ENCODE peak calls at places on chromosomes 3 and 15, in four cellular contexts. U is spleen, N is prostate gland, E is body of pancreas. G is an unnamed sample.

GRCh38 chr3:64488938-64489337 is 198.9 kb downstream of the ADAMTS9 start:
- DNase-seq in U (no peak), N (no peak), E (no peak), G (no peak)

GRCh38 chr3:10228248-10228950 is 19.9 kb upstream of the TATDN2 start:
- DNase-seq in U (no peak), N (no peak), E (no peak), G (no peak)

GRCh38 chr3:46713898-46714552 is 3.6 kb downstream of the PRSS50 start:
- DNase-seq in U (peak), N (no peak), E (no peak), G (peak)

GRCh38 chr3:135803291-135803690 is 162.2 kb upstream of the PPP2R3A start:
- DNase-seq in U (no peak), N (no peak), E (no peak), G (no peak)

GRCh38 chr3:16060358-16060852 is 114.1 kb upstream of the GALNT15 start:
- DNase-seq in U (no peak), N (peak), E (no peak), G (peak)

GRCh38 chr3:123518892-123519485 is 65.9 kb downstream of the HACD2 start:
- DNase-seq in U (no peak), N (no peak), E (no peak), G (no peak)

GRCh38 chr15:99514306-99514705 is 51.5 kb upstream of the MEF2A start:
- DNase-seq in U (peak), N (no peak), E (no peak), G (no peak)

GRCh38 chr3:15794842-15795562 is 2.8 kb downstream of the ANKRD28 start:
- DNase-seq in U (no peak), N (no peak), E (no peak), G (no peak)

GRCh38 chr3:9347086-9347485 is 15.8 kb upstream of the THUMPD3 start:
- DNase-seq in U (no peak), N (no peak), E (no peak), G (no peak)

GRCh38 chr3:71710906-71711494 is 14.2 kb downstream of the EIF4E3 start:
- DNase-seq in U (no peak), N (no peak), E (no peak), G (peak)

GRCh38 chr3:4492240-4493007 is 724 bp upstream of the ITPR1 start:
- DNase-seq in U (peak), N (peak), E (peak), G (peak)

GRCh38 chr15:94858011-94858410 is 626.6 kb downstream of the MCTP2 start:
- DNase-seq in U (no peak), N (no peak), E (no peak), G (no peak)

GRCh38 chr3:187642861-187643260 is 27.3 kb downstream of the SST start:
- DNase-seq in U (no peak), N (no peak), E (no peak), G (no peak)

GRCh38 chr15:73936181-73936580 is 9.9 kb downstream of the LOXL1 start:
- DNase-seq in U (peak), N (no peak), E (no peak), G (no peak)

GRCh38 chr15:82894971-82895520 is 57.5 kb downstream of the HOMER2 start:
- DNase-seq in U (no peak), N (no peak), E (no peak), G (no peak)

GRCh38 chr3:61574854-61575253 is 13.5 kb downstream of the PTPRG start:
- DNase-seq in U (no peak), N (no peak), E (no peak), G (no peak)

GRCh38 chr3:170233532-170233931 is 11.3 kb downstream of the PRKCI start:
- DNase-seq in U (no peak), N (no peak), E (no peak), G (no peak)

GRCh38 chr3:156304406-156304805 is 184.0 kb downstream of the KCNAB1 start:
- DNase-seq in U (no peak), N (no peak), E (no peak), G (no peak)

GRCh38 chr3:139689122-139689521 is 11.3 kb upstream of the NMNAT3 start:
- DNase-seq in U (no peak), N (no peak), E (no peak), G (no peak)

GRCh38 chr3:122676759-122677158 is 3.9 kb upstream of the PARP14 start:
- DNase-seq in U (no peak), N (no peak), E (no peak), G (no peak)

GRCh38 chr3:52401021-52401420 is 43.9 kb downstream of the SEMA3G start:
- DNase-seq in U (peak), N (no peak), E (no peak), G (no peak)

GRCh38 chr3:132563409-132564074 is 33.5 kb upstream of the ACKR4 start:
- DNase-seq in U (no peak), N (no peak), E (no peak), G (no peak)

GRCh38 chr3:52896613-52897012 is 735 bp downstream of the STIMATE start:
- DNase-seq in U (no peak), N (no peak), E (no peak), G (no peak)

GRCh38 chr15:67178569-67179210 is 75.8 kb downstream of the AAGAB start:
- DNase-seq in U (no peak), N (no peak), E (no peak), G (peak)

GRCh38 chr3:52774901-52775864 is 2.2 kb upstream of the ITIH1 start:
- DNase-seq in U (no peak), N (no peak), E (peak), G (no peak)

GRCh38 chr3:128313936-128314335 is 152.8 kb downstream of the DNAJB8 start:
- DNase-seq in U (no peak), N (no peak), E (no peak), G (no peak)

GRCh38 chr15:80924278-80924677 is 65.3 kb downstream of the MESD start:
- DNase-seq in U (peak), N (no peak), E (no peak), G (no peak)

GRCh38 chr15:80918440-80918839 is 71.2 kb downstream of the MESD start:
- DNase-seq in U (no peak), N (no peak), E (no peak), G (no peak)

GRCh38 chr15:80920271-80920699 is 69.3 kb downstream of the MESD start:
- DNase-seq in U (no peak), N (no peak), E (no peak), G (no peak)

GRCh38 chr15:80923668-80924067 is 66.0 kb downstream of the MESD start:
- DNase-seq in U (no peak), N (no peak), E (no peak), G (no peak)

GRCh38 chr15:80921736-80922135 is 67.9 kb downstream of the MESD start:
- DNase-seq in U (peak), N (no peak), E (no peak), G (no peak)
- TF ChIP-seq POLR2A in U (no peak), N (no peak), E (no peak), G (no peak)

GRCh38 chr15:41011055-41011815 is 58.0 kb downstream of the CHAC1 start:
- DNase-seq in U (no peak), N (no peak), E (no peak), G (no peak)

GRCh38 chr15:41017051-41017735 is 63.9 kb downstream of the CHAC1 start:
- DNase-seq in U (no peak), N (no peak), E (no peak), G (no peak)

GRCh38 chr15:41010335-41010734 is 57.1 kb downstream of the CHAC1 start:
- DNase-seq in U (no peak), N (no peak), E (no peak), G (no peak)

GRCh38 chr15:41018534-41018933 is 65.3 kb downstream of the CHAC1 start:
- DNase-seq in U (no peak), N (peak), E (peak), G (no peak)

DNA sequence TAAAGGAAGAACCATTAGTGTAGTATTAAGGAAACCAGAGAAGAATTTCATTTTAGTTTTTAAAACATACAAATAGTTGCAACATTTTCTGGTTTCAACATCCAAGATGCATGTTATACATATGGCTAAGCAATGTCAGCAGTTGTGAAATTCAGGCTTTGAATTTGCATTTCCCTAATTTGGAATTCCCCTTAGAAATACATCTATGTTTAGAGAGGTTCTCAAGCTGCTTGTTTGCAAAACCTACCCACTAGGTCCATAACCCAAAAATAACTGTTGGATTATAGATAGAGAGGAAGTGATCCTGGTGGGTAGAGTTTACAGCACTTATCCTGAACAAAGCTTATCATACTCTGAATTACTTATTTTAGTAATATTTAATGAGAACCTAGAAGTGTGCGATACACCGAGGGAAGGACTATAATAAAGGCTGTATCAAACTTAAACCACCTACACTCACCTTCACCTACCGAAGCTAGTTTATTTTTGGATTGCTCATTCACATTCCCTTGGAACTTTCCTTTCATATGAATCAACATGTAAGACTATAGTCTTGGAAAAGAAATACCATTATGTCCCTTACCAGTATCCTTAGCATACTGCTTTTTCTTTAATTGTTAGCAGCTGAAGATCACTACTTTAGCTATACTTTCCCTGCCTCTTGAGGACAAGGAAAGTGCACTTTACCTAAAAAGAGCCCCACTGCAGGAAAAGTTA is 60.6 kb downstream of the CHAC1 start:
- DNase-seq in U (no peak), N (no peak), E (no peak), G (no peak)
- TF ChIP-seq POLR2A in U (no peak), N (no peak), E (no peak), G (no peak)

GRCh38 chr15:76336254-76337046 is at the start of gene ISL2:
- DNase-seq in U (peak), N (peak), E (peak), G (peak)
- TF ChIP-seq POLR2A in U (no peak), N (peak), E (no peak), G (peak)

GRCh38 chr3:49021213-49021812 is 608 bp upstream of the NDUFAF3 start:
- DNase-seq in U (peak), N (peak), E (peak), G (peak)
- TF ChIP-seq POLR2A in U (peak), N (peak), E (peak), G (peak)

DNA sequence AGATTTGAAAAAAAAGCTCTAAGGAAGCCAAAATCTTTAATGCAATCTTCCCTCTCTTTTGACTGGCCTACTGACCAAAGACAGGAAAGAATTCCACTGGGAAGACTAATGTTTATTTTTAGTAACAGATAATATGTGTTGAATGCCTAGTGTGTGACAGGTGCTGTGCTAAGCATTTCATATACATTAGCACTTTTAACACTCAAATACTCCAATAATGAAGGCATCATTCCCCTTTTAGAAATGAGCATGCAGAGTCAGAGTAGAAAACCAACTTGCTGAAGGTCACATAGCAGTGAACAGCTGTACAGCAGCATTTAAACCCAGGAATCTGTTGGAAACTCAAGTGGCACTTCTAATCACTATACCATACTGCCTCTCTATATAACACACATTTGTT is 170.6 kb downstream of the MINAR1 start:
- DNase-seq in U (no peak), N (no peak), E (no peak), G (no peak)
- TF ChIP-seq POLR2A in U (no peak), N (no peak), E (no peak), G (no peak)

GRCh38 chr3:108820586-108820985 is 2.0 kb upstream of the TRAT1 start:
- DNase-seq in U (no peak), N (no peak), E (no peak), G (no peak)

GRCh38 chr3:108818404-108818803 is 4.2 kb upstream of the TRAT1 start:
- DNase-seq in U (no peak), N (no peak), E (peak), G (peak)

DNA sequence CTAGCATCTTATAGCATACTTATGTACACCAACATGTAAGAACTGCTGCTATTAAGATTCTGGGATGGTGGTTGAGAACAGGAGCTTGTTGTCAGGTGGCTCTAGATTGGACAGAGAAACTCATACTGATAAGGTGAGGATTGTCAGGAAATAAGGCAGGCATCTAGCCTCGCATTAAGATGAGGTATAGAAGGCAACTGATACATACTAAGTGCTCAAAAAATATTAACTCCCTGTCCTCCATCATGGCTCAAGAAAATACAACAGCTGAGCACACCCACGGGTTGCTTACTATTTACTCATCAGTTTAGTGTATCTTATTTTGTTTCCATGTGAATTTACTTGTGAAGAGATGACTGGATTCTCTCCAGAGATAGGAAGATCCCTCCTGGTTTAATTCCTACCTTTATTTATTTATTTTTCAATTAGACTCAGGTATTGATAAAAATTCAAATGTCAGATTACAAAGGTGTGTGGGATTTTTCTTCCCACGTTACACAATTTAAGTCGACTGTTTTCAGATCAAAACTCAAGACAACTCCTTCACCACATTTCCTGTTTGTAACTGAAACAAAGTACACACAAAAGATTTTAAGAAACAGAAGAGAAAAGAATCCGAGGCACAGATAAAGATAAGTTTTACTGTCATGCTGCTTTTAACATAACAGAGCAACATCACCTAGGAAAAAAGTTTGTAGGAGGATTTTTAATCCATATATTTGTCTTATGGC is at the start of gene TRAT1:
- DNase-seq in U (no peak), N (no peak), E (no peak), G (no peak)
- TF ChIP-seq POLR2A in U (no peak), N (no peak), E (no peak), G (no peak)

G was measured in H54.